ENCODE peak calls at places on chromosomes 1 and 21, in nine cellular contexts. W is smooth muscle cell of the brain vasculature; G is activated CD4-positive, alpha-beta T cell treated with anti-CD3 and anti-CD28 coated beads, Interleukin-2, amount 50 U/mL, for 1 hour; Q is H9; B is tibial artery; S is HEK293T; F is AG10803; X is neural crest cell; C is stimulated activated naive CD4-positive, alpha-beta T cell. Z is an unnamed sample.

GRCh38 chr1:172145231-172145651 is 275.2 kb upstream of the C1orf105 start:
- DNase-seq in W (peak), G (no peak), Q (no peak), B (no peak), S (no peak), F (peak), X (no peak), C (no peak), Z (no peak)

GRCh38 chr1:191615422-191615821 is 542.8 kb upstream of the RGS18 start:
- DNase-seq in W (no peak), G (no peak), Q (no peak), B (no peak), S (no peak), F (no peak), X (no peak), C (no peak), Z (no peak)

GRCh38 chr1:117580882-117581281 is 25.0 kb upstream of the TENT5C start:
- DNase-seq in W (no peak), G (no peak), Q (no peak), B (no peak), S (no peak), F (no peak), X (no peak), C (no peak), Z (no peak)

GRCh38 chr1:54998677-54999076 is at the start of gene BSND:
- DNase-seq in W (no peak), G (no peak), Q (no peak), B (no peak), S (no peak), F (no peak), X (no peak), C (no peak), Z (no peak)

GRCh38 chr1:110714419-110715107 is 39.8 kb upstream of the KCNA3 start:
- DNase-seq in W (no peak), G (no peak), Q (no peak), B (no peak), S (no peak), F (no peak), X (no peak), C (no peak), Z (no peak)

GRCh38 chr1:226108935-226109828 is 46.7 kb downstream of the H3-3A start:
- DNase-seq in W (no peak), G (no peak), Q (no peak), B (peak), S (no peak), F (peak), X (no peak), C (no peak), Z (no peak)

GRCh38 chr1:174376030-174376429 is 71.7 kb upstream of the GPR52 start:
- DNase-seq in W (no peak), G (no peak), Q (no peak), B (no peak), S (no peak), F (no peak), X (no peak), C (no peak), Z (no peak)

GRCh38 chr1:189269011-189269410 is 1208.7 kb downstream of the BRINP3 start:
- DNase-seq in W (no peak), G (no peak), Q (no peak), B (no peak), S (peak), F (peak), X (no peak), C (no peak), Z (no peak)

GRCh38 chr21:43864313-43864805 is 664 bp upstream of the AGPAT3 start:
- DNase-seq in W (no peak), G (peak), Q (peak), B (no peak), S (no peak), F (peak), X (peak), C (peak), Z (no peak)

GRCh38 chr1:223674119-223674890 is 8.8 kb upstream of the CAPN8 start:
- DNase-seq in W (no peak), G (no peak), Q (no peak), B (no peak), S (no peak), F (no peak), X (no peak), C (no peak), Z (no peak)

GRCh38 chr1:160342520-160342919 is 530 bp downstream of the COPA start:
- DNase-seq in W (no peak), G (no peak), Q (no peak), B (no peak), S (no peak), F (peak), X (no peak), C (peak), Z (no peak)

GRCh38 chr1:13783551-13783950 is 83.6 kb downstream of the PRDM2 start:
- DNase-seq in W (no peak), G (no peak), Q (no peak), B (no peak), S (no peak), F (peak), X (no peak), C (no peak), Z (no peak)

GRCh38 chr1:164440222-164440621 is 118.8 kb upstream of the PBX1 start:
- DNase-seq in W (peak), G (no peak), Q (peak), B (no peak), S (peak), F (peak), X (no peak), C (no peak), Z (peak)

GRCh38 chr1:64675718-64676345 is 69.0 kb upstream of the RAVER2 start:
- DNase-seq in W (no peak), G (no peak), Q (no peak), B (no peak), S (peak), F (peak), X (no peak), C (peak), Z (no peak)